ENCODE peak calls at places on chromosome 17, in eight cellular contexts. U, N, Y, J, B, A, S and M are unnamed samples.

GRCh38 chr17:81840826-81841778 is 6.3 kb upstream of the PPP1R27 start:
- DNase-seq in U (no peak), N (no peak), Y (no peak), J (no peak), B (peak), A (peak), S (no peak), M (no peak)

GRCh38 chr17:45747907-45748306 is 36.2 kb upstream of the CRHR1 start:
- DNase-seq in U (no peak), N (no peak), Y (no peak), J (no peak), B (no peak), A (no peak), S (no peak), M (no peak)

GRCh38 chr17:31048142-31048541 is 46.6 kb upstream of the NF1 start:
- DNase-seq in U (no peak), N (no peak), Y (no peak), J (no peak), B (no peak), A (no peak), S (no peak), M (no peak)

GRCh38 chr17:32497431-32498205 is 10.8 kb downstream of the CDK5R1 start:
- DNase-seq in U (no peak), N (no peak), Y (no peak), J (no peak), B (no peak), A (no peak), S (peak), M (no peak)

GRCh38 chr17:10135539-10136257 is 62.7 kb downstream of the GAS7 start:
- DNase-seq in U (peak), N (no peak), Y (no peak), J (no peak), B (no peak), A (no peak), S (peak), M (peak)

GRCh38 chr17:42363767-42364585 is 24.3 kb downstream of the STAT3 start:
- DNase-seq in U (no peak), N (no peak), Y (no peak), J (no peak), B (no peak), A (no peak), S (peak), M (peak)

GRCh38 chr17:60422162-60422665 is at the start of gene CHCT1:
- DNase-seq in U (no peak), N (no peak), Y (no peak), J (no peak), B (no peak), A (no peak), S (no peak), M (no peak)

GRCh38 chr17:5587431-5588032 is 3.2 kb upstream of the NLRP1 start:
- DNase-seq in U (peak), N (peak), Y (peak), J (peak), B (no peak), A (no peak), S (peak), M (no peak)

GRCh38 chr17:48457080-48457836 is 27.2 kb upstream of the SKAP1 start:
- DNase-seq in U (peak), N (peak), Y (peak), J (peak), B (peak), A (peak), S (peak), M (peak)

GRCh38 chr17:36703860-36704266 is 102.5 kb downstream of the MRM1 start:
- DNase-seq in U (no peak), N (no peak), Y (peak), J (no peak), B (peak), A (peak), S (peak), M (no peak)

GRCh38 chr17:794876-795275 is 12.7 kb downstream of the MRM3 start:
- DNase-seq in U (peak), N (peak), Y (peak), J (peak), B (peak), A (peak), S (peak), M (peak)

GRCh38 chr17:67128700-67129099 is 84.3 kb downstream of the CACNG1 start:
- DNase-seq in U (no peak), N (no peak), Y (no peak), J (no peak), B (no peak), A (no peak), S (no peak), M (no peak)